ENCODE peak calls at places on chromosomes 5 and 9, in six cellular contexts. M is heart right ventricle, X is activated T-cell treated with anti-CD3 and anti-CD28 coated beads for 1 hour, G is HT-29, S is colonic mucosa, U is GM23338. K is an unnamed sample.

GRCh38 chr5:91170266-91170665 is 212.9 kb downstream of the ARRDC3 start:
- DNase-seq in M (no peak), X (no peak), G (no peak), S (no peak), U (no peak), K (no peak)

GRCh38 chr9:3887798-3888495 is 362.1 kb upstream of the RFX3 start:
- DNase-seq in M (no peak), X (no peak), G (no peak), S (no peak), U (no peak), K (no peak)

GRCh38 chr5:59789197-59789596 is 104.3 kb downstream of the PDE4D start:
- DNase-seq in M (no peak), X (no peak), G (no peak), S (no peak), U (no peak), K (no peak)

GRCh38 chr5:124342027-124342471 is 404.4 kb downstream of the ZNF608 start:
- DNase-seq in M (no peak), X (no peak), G (no peak), S (no peak), U (no peak), K (no peak)

GRCh38 chr5:14265574-14265973 is 122.4 kb downstream of the TRIO start:
- DNase-seq in M (no peak), X (no peak), G (no peak), S (no peak), U (no peak), K (no peak)

GRCh38 chr9:69391487-69391886 is 66.5 kb downstream of the ENTREP1 start:
- DNase-seq in M (no peak), X (no peak), G (no peak), S (no peak), U (no peak), K (no peak)

GRCh38 chr5:121199238-121199999 is 652.3 kb upstream of the FTMT start:
- DNase-seq in M (no peak), X (no peak), G (no peak), S (no peak), U (no peak), K (no peak)

GRCh38 chr5:86613459-86613858 is 4.3 kb upstream of the COX7C start:
- DNase-seq in M (no peak), X (no peak), G (no peak), S (no peak), U (no peak), K (no peak)

GRCh38 chr9:98575379-98576346 is 133.1 kb downstream of the GABBR2 start:
- DNase-seq in M (no peak), X (no peak), G (peak; percentile 27), S (no peak), U (no peak), K (no peak)

GRCh38 chr5:130471-131175 is 38.7 kb downstream of the PLEKHG4B start:
- DNase-seq in M (no peak), X (no peak), G (no peak), S (no peak), U (peak; percentile 14), K (no peak)

GRCh38 chr5:167489202-167489601 is 802.2 kb upstream of the WWC1 start:
- DNase-seq in M (no peak), X (no peak), G (no peak), S (no peak), U (no peak), K (no peak)

GRCh38 chr5:67154518-67155206 is 41.9 kb downstream of the CD180 start:
- DNase-seq in M (no peak), X (no peak), G (no peak), S (no peak), U (no peak), K (peak; percentile 79)

K was measured in prostate gland.